ENCODE peak calls at places on chromosomes 7 and 10, in nine cellular contexts. One of them, this sample, is unnamed.
A peak's percentile ranks its signal among the peaks of the same experiment; 100 is the strongest.

GRCh38 chr7:95525503-95525902 is 39.8 kb downstream of the ASB4 start:
- DNase-seq in suprapubic skin: no peak
- DNase-seq in breast epithelium: no peak
- DNase-seq in uterus: no peak
- DNase-seq in A549: no peak
- DNase-seq in HepG2: no peak
- DNase-seq in right lobe of liver: no peak
- DNase-seq in heart left ventricle: no peak
- DNase-seq in tibial nerve: no peak
- DNase-seq in this sample: peak; percentile 35

GRCh38 chr7:34727464-34727995 is 69.5 kb downstream of the NPSR1 start:
- DNase-seq in HepG2: no peak
- DNase-seq in heart left ventricle: no peak
- DNase-seq in right lobe of liver: no peak
- DNase-seq in breast epithelium: no peak
- DNase-seq in tibial nerve: no peak
- DNase-seq in suprapubic skin: no peak
- DNase-seq in uterus: no peak
- DNase-seq in A549: no peak
- DNase-seq in this sample: no peak

GRCh38 chr10:96463562-96463961 is 50.2 kb downstream of the TLL2 start:
- DNase-seq in right lobe of liver: no peak
- DNase-seq in suprapubic skin: no peak
- DNase-seq in heart left ventricle: no peak
- DNase-seq in A549: no peak
- DNase-seq in tibial nerve: no peak
- DNase-seq in breast epithelium: no peak
- DNase-seq in uterus: no peak
- DNase-seq in HepG2: no peak
- DNase-seq in this sample: no peak

GRCh38 chr7:101018271-101019167 is 1.4 kb upstream of the MUC17 start:
- DNase-seq in right lobe of liver: no peak
- DNase-seq in A549: no peak
- DNase-seq in HepG2: no peak
- DNase-seq in heart left ventricle: peak; percentile 24
- DNase-seq in tibial nerve: no peak
- DNase-seq in uterus: no peak
- DNase-seq in suprapubic skin: no peak
- DNase-seq in breast epithelium: no peak
- DNase-seq in this sample: no peak

GRCh38 chr7:133854739-133855138 is 272.4 kb upstream of the LRGUK start:
- DNase-seq in heart left ventricle: no peak
- DNase-seq in A549: peak; percentile 27
- DNase-seq in right lobe of liver: no peak
- DNase-seq in HepG2: peak; percentile 37
- DNase-seq in breast epithelium: no peak
- DNase-seq in suprapubic skin: no peak
- DNase-seq in uterus: no peak
- DNase-seq in tibial nerve: no peak
- DNase-seq in this sample: no peak

GRCh38 chr7:155998328-155998691 is 186.0 kb upstream of the SHH start:
- DNase-seq in uterus: no peak
- DNase-seq in HepG2: no peak
- DNase-seq in tibial nerve: no peak
- DNase-seq in right lobe of liver: no peak
- DNase-seq in heart left ventricle: no peak
- DNase-seq in A549: no peak
- DNase-seq in breast epithelium: no peak
- DNase-seq in suprapubic skin: no peak
- DNase-seq in this sample: no peak

GRCh38 chr10:109676703-109677102 is 246.6 kb downstream of the XPNPEP1 start:
- DNase-seq in uterus: no peak
- DNase-seq in heart left ventricle: no peak
- DNase-seq in HepG2: no peak
- DNase-seq in tibial nerve: no peak
- DNase-seq in right lobe of liver: no peak
- DNase-seq in breast epithelium: no peak
- DNase-seq in A549: no peak
- DNase-seq in suprapubic skin: no peak
- DNase-seq in this sample: no peak

GRCh38 chr7:33716581-33717477 is 188.5 kb upstream of the BMPER start:
- DNase-seq in uterus: no peak
- DNase-seq in breast epithelium: no peak
- DNase-seq in HepG2: peak; percentile 33
- DNase-seq in heart left ventricle: no peak
- DNase-seq in tibial nerve: no peak
- DNase-seq in right lobe of liver: no peak
- DNase-seq in suprapubic skin: no peak
- DNase-seq in A549: peak; percentile 14
- DNase-seq in this sample: no peak

GRCh38 chr10:50325449-50326188 is 74.3 kb upstream of the ASAH2 start:
- DNase-seq in suprapubic skin: peak; percentile 79
- DNase-seq in heart left ventricle: peak; percentile 79
- DNase-seq in uterus: peak; percentile 69
- DNase-seq in breast epithelium: peak; percentile 68
- DNase-seq in HepG2: no peak
- DNase-seq in A549: peak; percentile 18
- DNase-seq in right lobe of liver: no peak
- DNase-seq in tibial nerve: peak; percentile 16
- DNase-seq in this sample: peak; percentile 53

GRCh38 chr10:52659085-52659484 is 113.5 kb downstream of the MBL2 start:
- DNase-seq in suprapubic skin: no peak
- DNase-seq in HepG2: no peak
- DNase-seq in right lobe of liver: no peak
- DNase-seq in tibial nerve: no peak
- DNase-seq in uterus: no peak
- DNase-seq in breast epithelium: no peak
- DNase-seq in A549: no peak
- DNase-seq in heart left ventricle: no peak
- DNase-seq in this sample: no peak

GRCh38 chr10:66746246-66746645 is 179.6 kb upstream of the LRRTM3 start:
- DNase-seq in tibial nerve: no peak
- DNase-seq in uterus: no peak
- DNase-seq in HepG2: no peak
- DNase-seq in right lobe of liver: no peak
- DNase-seq in heart left ventricle: no peak
- DNase-seq in suprapubic skin: no peak
- DNase-seq in A549: no peak
- DNase-seq in breast epithelium: no peak
- DNase-seq in this sample: no peak

GRCh38 chr7:99766484-99767099 is 17.4 kb downstream of the CYP3A4 start:
- DNase-seq in heart left ventricle: no peak
- DNase-seq in tibial nerve: no peak
- DNase-seq in breast epithelium: no peak
- DNase-seq in A549: no peak
- DNase-seq in uterus: no peak
- DNase-seq in right lobe of liver: no peak
- DNase-seq in suprapubic skin: no peak
- DNase-seq in HepG2: no peak
- DNase-seq in this sample: no peak

GRCh38 chr10:62048919-62049636 is 147.6 kb downstream of the ARID5B start:
- DNase-seq in uterus: peak; percentile 97
- DNase-seq in tibial nerve: peak; percentile 85
- DNase-seq in right lobe of liver: peak; percentile 80
- DNase-seq in heart left ventricle: peak; percentile 94
- DNase-seq in A549: peak; percentile 59
- DNase-seq in breast epithelium: peak; percentile 91
- DNase-seq in HepG2: peak; percentile 94
- DNase-seq in suprapubic skin: peak; percentile 94
- DNase-seq in this sample: peak; percentile 90

GRCh38 chr10:129343141-129343540 is 123.9 kb upstream of the MGMT start:
- DNase-seq in heart left ventricle: no peak
- DNase-seq in HepG2: no peak
- DNase-seq in breast epithelium: no peak
- DNase-seq in tibial nerve: no peak
- DNase-seq in suprapubic skin: no peak
- DNase-seq in uterus: no peak
- DNase-seq in right lobe of liver: no peak
- DNase-seq in A549: no peak
- DNase-seq in this sample: no peak

GRCh38 chr7:73526892-73527821 is 5.1 kb upstream of the BAZ1B start:
- DNase-seq in HepG2: no peak
- DNase-seq in tibial nerve: no peak
- DNase-seq in right lobe of liver: no peak
- DNase-seq in uterus: no peak
- DNase-seq in suprapubic skin: no peak
- DNase-seq in breast epithelium: no peak
- DNase-seq in A549: no peak
- DNase-seq in heart left ventricle: no peak
- DNase-seq in this sample: no peak

GRCh38 chr10:17453377-17454091 is 861 bp downstream of the ST8SIA6 start:
- DNase-seq in HepG2: no peak
- DNase-seq in right lobe of liver: no peak
- DNase-seq in uterus: no peak
- DNase-seq in tibial nerve: peak; percentile 22
- DNase-seq in A549: peak; percentile 37
- DNase-seq in breast epithelium: peak; percentile 37
- DNase-seq in heart left ventricle: no peak
- DNase-seq in suprapubic skin: no peak
- DNase-seq in this sample: no peak

GRCh38 chr7:43283706-43284105 is 171.3 kb downstream of the HECW1 start:
- DNase-seq in uterus: no peak
- DNase-seq in HepG2: no peak
- DNase-seq in breast epithelium: no peak
- DNase-seq in heart left ventricle: no peak
- DNase-seq in A549: no peak
- DNase-seq in tibial nerve: no peak
- DNase-seq in right lobe of liver: no peak
- DNase-seq in suprapubic skin: no peak
- DNase-seq in this sample: no peak

GRCh38 chr7:100352984-100353684 is 4.8 kb upstream of the PILRB start:
- DNase-seq in A549: no peak
- DNase-seq in heart left ventricle: no peak
- DNase-seq in tibial nerve: no peak
- DNase-seq in suprapubic skin: peak; percentile 60
- DNase-seq in HepG2: no peak
- DNase-seq in right lobe of liver: no peak
- DNase-seq in breast epithelium: no peak
- DNase-seq in uterus: no peak
- DNase-seq in this sample: no peak

GRCh38 chr10:71243756-71244637 is 31.6 kb downstream of the UNC5B start:
- DNase-seq in suprapubic skin: no peak
- DNase-seq in right lobe of liver: no peak
- DNase-seq in A549: no peak
- DNase-seq in heart left ventricle: peak; percentile 44
- DNase-seq in uterus: no peak
- DNase-seq in HepG2: no peak
- DNase-seq in tibial nerve: no peak
- DNase-seq in breast epithelium: no peak
- DNase-seq in this sample: no peak

GRCh38 chr10:76874896-76875295 is 762.7 kb downstream of the KCNMA1 start:
- DNase-seq in breast epithelium: peak; percentile 48
- DNase-seq in uterus: no peak
- DNase-seq in right lobe of liver: no peak
- DNase-seq in HepG2: no peak
- DNase-seq in heart left ventricle: no peak
- DNase-seq in A549: no peak
- DNase-seq in tibial nerve: no peak
- DNase-seq in suprapubic skin: no peak
- DNase-seq in this sample: no peak

GRCh38 chr7:92245487-92246362 is at the start of the genes ANKIB1 and KRIT1:
- DNase-seq in A549: peak; percentile 80
- DNase-seq in uterus: peak; percentile 85
- DNase-seq in breast epithelium: peak; percentile 81
- DNase-seq in right lobe of liver: peak; percentile 91
- DNase-seq in tibial nerve: peak; percentile 71
- DNase-seq in suprapubic skin: peak; percentile 95
- DNase-seq in heart left ventricle: peak; percentile 89
- DNase-seq in HepG2: peak; percentile 86
- DNase-seq in this sample: peak; percentile 95
- TF ChIP-seq POLR2A in A549: peak; percentile 50
- TF ChIP-seq POLR2A in uterus: peak; percentile 46
- TF ChIP-seq POLR2A in breast epithelium: peak; percentile 77
- TF ChIP-seq POLR2A in right lobe of liver: peak; percentile 38
- TF ChIP-seq POLR2A in tibial nerve: peak; percentile 17
- TF ChIP-seq POLR2A in suprapubic skin: no peak
- TF ChIP-seq POLR2A in heart left ventricle: peak; percentile 63
- TF ChIP-seq POLR2A in HepG2: peak; percentile 69
- TF ChIP-seq POLR2A in this sample: peak; percentile 34

DNA sequence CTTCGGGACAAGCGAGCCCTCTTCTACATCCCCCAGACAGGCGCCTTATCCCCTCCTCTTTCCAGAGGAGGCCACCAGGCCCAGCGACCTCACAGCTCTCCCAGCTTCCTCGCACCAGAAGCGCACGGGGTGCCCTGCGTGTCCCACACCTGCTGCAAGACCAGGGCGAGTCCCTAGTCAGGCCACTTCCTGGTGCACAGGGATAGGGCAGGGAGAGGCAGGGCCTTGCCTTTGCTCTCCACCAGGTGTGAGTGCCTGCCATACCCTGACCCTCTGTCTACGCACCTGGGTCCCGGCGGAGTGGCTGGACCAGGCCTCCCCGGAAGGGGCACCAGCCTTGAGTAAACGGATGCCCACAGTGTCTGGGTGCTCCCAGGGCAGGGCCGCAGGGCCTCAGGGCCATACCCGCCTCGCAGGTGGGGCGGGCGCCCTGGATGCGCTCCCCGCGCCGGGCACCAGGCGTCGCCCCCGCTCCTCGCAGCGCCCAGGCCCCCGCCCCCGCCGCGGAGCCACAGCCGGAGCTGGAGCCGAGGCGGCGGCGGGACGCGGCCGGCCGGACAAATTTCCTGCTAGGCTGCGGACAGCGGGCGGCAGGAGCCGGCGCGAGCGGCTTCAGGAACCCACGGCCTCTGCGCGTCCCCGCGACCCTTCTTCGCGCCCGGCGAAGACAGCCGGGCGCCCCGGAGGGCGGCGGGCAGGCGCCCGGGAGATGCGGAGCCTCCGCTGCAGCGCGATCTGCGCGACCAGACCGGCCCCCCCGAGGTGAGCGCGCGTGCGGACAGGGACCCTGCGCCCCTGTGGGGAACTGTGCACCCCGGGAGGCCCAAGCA is at the start of gene PTPRE:
- DNase-seq in HepG2: no peak
- DNase-seq in suprapubic skin: no peak
- DNase-seq in A549: peak; percentile 77
- DNase-seq in uterus: no peak
- DNase-seq in breast epithelium: peak; percentile 61
- DNase-seq in right lobe of liver: peak; percentile 78
- DNase-seq in tibial nerve: no peak
- DNase-seq in heart left ventricle: peak; percentile 83
- DNase-seq in this sample: peak; percentile 83
- TF ChIP-seq CTCF in HepG2: peak; percentile 60
- TF ChIP-seq CTCF in suprapubic skin: peak; percentile 84
- TF ChIP-seq CTCF in A549: peak; percentile 88
- TF ChIP-seq CTCF in uterus: peak; percentile 97
- TF ChIP-seq CTCF in breast epithelium: peak; percentile 79
- TF ChIP-seq CTCF in right lobe of liver: peak; percentile 85
- TF ChIP-seq CTCF in tibial nerve: peak; percentile 99
- TF ChIP-seq CTCF in heart left ventricle: peak; percentile 93
- TF ChIP-seq CTCF in this sample: peak; percentile 99

GRCh38 chr7:106071356-106071998 is 40.6 kb downstream of the SYPL1 start:
- DNase-seq in uterus: no peak
- DNase-seq in breast epithelium: peak; percentile 77
- DNase-seq in right lobe of liver: no peak
- DNase-seq in heart left ventricle: no peak
- DNase-seq in suprapubic skin: no peak
- DNase-seq in A549: no peak
- DNase-seq in HepG2: no peak
- DNase-seq in tibial nerve: no peak
- DNase-seq in this sample: peak; percentile 14
- H3K27ac ChIP-seq in uterus: peak overlapping the region; percentile 72
- H3K27ac ChIP-seq in breast epithelium: peak overlapping the region; percentile 88
- H3K27ac ChIP-seq in right lobe of liver: peak overlapping the region; percentile 20
- H3K27ac ChIP-seq in heart left ventricle: peak overlapping the region; percentile 76
- H3K27ac ChIP-seq in suprapubic skin: peak overlapping the region; percentile 81
- H3K27ac ChIP-seq in A549: no peak overlapping the region
- H3K27ac ChIP-seq in HepG2: peak overlapping the region; percentile 47
- H3K27ac ChIP-seq in tibial nerve: peak overlapping the region; percentile 34
- H3K27ac ChIP-seq in this sample: no peak overlapping the region

GRCh38 chr7:44823266-44823781 is 24.6 kb downstream of the H2AZ2 start:
- DNase-seq in A549: no peak
- DNase-seq in tibial nerve: no peak
- DNase-seq in right lobe of liver: no peak
- DNase-seq in heart left ventricle: no peak
- DNase-seq in breast epithelium: no peak
- DNase-seq in suprapubic skin: no peak
- DNase-seq in uterus: no peak
- DNase-seq in HepG2: no peak
- DNase-seq in this sample: no peak
- TF ChIP-seq POLR2A in A549: no peak
- TF ChIP-seq POLR2A in tibial nerve: no peak
- TF ChIP-seq POLR2A in right lobe of liver: no peak
- TF ChIP-seq POLR2A in heart left ventricle: no peak
- TF ChIP-seq POLR2A in breast epithelium: no peak
- TF ChIP-seq POLR2A in suprapubic skin: no peak
- TF ChIP-seq POLR2A in uterus: no peak
- TF ChIP-seq POLR2A in HepG2: no peak
- TF ChIP-seq POLR2A in this sample: no peak